ENCODE peak calls at places on chromosomes 4 and X, in nine cellular contexts. One of them, this sample, is unnamed.
A peak's percentile ranks its signal among the peaks of the same experiment; 100 is the strongest.

GRCh38 chrX:106100442-106100841 is 61.9 kb upstream of the SERPINA7 start:
- DNase-seq in GM20000: no peak
- DNase-seq in NCI-H1930: no peak
- DNase-seq in endothelial cell of umbilical vein: no peak
- DNase-seq in kidney tubule cell: no peak
- DNase-seq in Panc1: no peak
- DNase-seq in cardiac fibroblast: no peak
- DNase-seq in choroid plexus epithelial cell: no peak
- DNase-seq in fibroblast of pulmonary artery: no peak
- DNase-seq in this sample: no peak

GRCh38 chr4:109406337-109406931 is 27.2 kb upstream of the SEC24B start:
- DNase-seq in GM20000: peak; percentile 37
- DNase-seq in NCI-H1930: peak; percentile 47
- DNase-seq in endothelial cell of umbilical vein: peak; percentile 75
- DNase-seq in kidney tubule cell: peak; percentile 61
- DNase-seq in Panc1: peak; percentile 28
- DNase-seq in cardiac fibroblast: peak; percentile 75
- DNase-seq in choroid plexus epithelial cell: peak; percentile 89
- DNase-seq in fibroblast of pulmonary artery: peak; percentile 82
- DNase-seq in this sample: no peak

GRCh38 chr4:89660851-89661250 is 176.1 kb downstream of the SNCA start:
- DNase-seq in GM20000: no peak
- DNase-seq in NCI-H1930: no peak
- DNase-seq in endothelial cell of umbilical vein: no peak
- DNase-seq in kidney tubule cell: no peak
- DNase-seq in Panc1: no peak
- DNase-seq in cardiac fibroblast: peak; percentile 1
- DNase-seq in choroid plexus epithelial cell: peak; percentile 21
- DNase-seq in fibroblast of pulmonary artery: peak; percentile 17
- DNase-seq in this sample: no peak

GRCh38 chr4:5863461-5864113 is 29.3 kb downstream of the CRMP1 start:
- DNase-seq in GM20000: no peak
- DNase-seq in NCI-H1930: no peak
- DNase-seq in endothelial cell of umbilical vein: peak; percentile 44
- DNase-seq in kidney tubule cell: peak; percentile 96
- DNase-seq in Panc1: peak; percentile 68
- DNase-seq in cardiac fibroblast: peak; percentile 74
- DNase-seq in choroid plexus epithelial cell: peak; percentile 93
- DNase-seq in fibroblast of pulmonary artery: peak; percentile 84
- DNase-seq in this sample: no peak

GRCh38 chr4:182555997-182556418 is 312.8 kb downstream of the TENM3 start:
- DNase-seq in GM20000: no peak
- DNase-seq in NCI-H1930: no peak
- DNase-seq in endothelial cell of umbilical vein: no peak
- DNase-seq in kidney tubule cell: peak; percentile 78
- DNase-seq in Panc1: no peak
- DNase-seq in cardiac fibroblast: peak; percentile 83
- DNase-seq in choroid plexus epithelial cell: peak; percentile 92
- DNase-seq in fibroblast of pulmonary artery: peak; percentile 84
- DNase-seq in this sample: no peak

GRCh38 chrX:107827137-107827831 is 1.6 kb downstream of the MID2 start:
- DNase-seq in GM20000: no peak
- DNase-seq in NCI-H1930: no peak
- DNase-seq in endothelial cell of umbilical vein: peak; percentile 43
- DNase-seq in kidney tubule cell: no peak
- DNase-seq in Panc1: no peak
- DNase-seq in cardiac fibroblast: peak; percentile 27
- DNase-seq in choroid plexus epithelial cell: no peak
- DNase-seq in fibroblast of pulmonary artery: peak; percentile 21
- DNase-seq in this sample: no peak

GRCh38 chr4:169956441-169956840 is 69.8 kb downstream of the MFAP3L start:
- DNase-seq in GM20000: no peak
- DNase-seq in NCI-H1930: no peak
- DNase-seq in endothelial cell of umbilical vein: no peak
- DNase-seq in kidney tubule cell: no peak
- DNase-seq in Panc1: no peak
- DNase-seq in cardiac fibroblast: no peak
- DNase-seq in choroid plexus epithelial cell: no peak
- DNase-seq in fibroblast of pulmonary artery: no peak
- DNase-seq in this sample: no peak

GRCh38 chr4:42280327-42281095 is 116.8 kb upstream of the SHISA3 start:
- DNase-seq in GM20000: peak; percentile 53
- DNase-seq in NCI-H1930: no peak
- DNase-seq in endothelial cell of umbilical vein: peak; percentile 36
- DNase-seq in kidney tubule cell: peak; percentile 23
- DNase-seq in Panc1: no peak
- DNase-seq in cardiac fibroblast: peak; percentile 41
- DNase-seq in choroid plexus epithelial cell: peak; percentile 40
- DNase-seq in fibroblast of pulmonary artery: peak; percentile 57
- DNase-seq in this sample: no peak

GRCh38 chr4:16257611-16258010 is 31.3 kb upstream of the TAPT1 start:
- DNase-seq in GM20000: no peak
- DNase-seq in NCI-H1930: no peak
- DNase-seq in endothelial cell of umbilical vein: no peak
- DNase-seq in kidney tubule cell: no peak
- DNase-seq in Panc1: no peak
- DNase-seq in cardiac fibroblast: no peak
- DNase-seq in choroid plexus epithelial cell: no peak
- DNase-seq in fibroblast of pulmonary artery: no peak
- DNase-seq in this sample: no peak

GRCh38 chrX:24259544-24260240 is 54.2 kb downstream of the SUPT20HL2 start:
- DNase-seq in GM20000: peak; percentile 13
- DNase-seq in NCI-H1930: peak; percentile 10
- DNase-seq in endothelial cell of umbilical vein: peak; percentile 32
- DNase-seq in kidney tubule cell: peak; percentile 80
- DNase-seq in Panc1: no peak
- DNase-seq in cardiac fibroblast: peak; percentile 87
- DNase-seq in choroid plexus epithelial cell: peak; percentile 87
- DNase-seq in fibroblast of pulmonary artery: peak; percentile 81
- DNase-seq in this sample: no peak

GRCh38 chrX:40646489-40647306 is 663 bp downstream of the CXorf38 start:
- DNase-seq in GM20000: peak; percentile 32
- DNase-seq in NCI-H1930: no peak
- DNase-seq in endothelial cell of umbilical vein: peak; percentile 24
- DNase-seq in kidney tubule cell: peak; percentile 37
- DNase-seq in Panc1: no peak
- DNase-seq in cardiac fibroblast: peak; percentile 17
- DNase-seq in choroid plexus epithelial cell: peak; percentile 39
- DNase-seq in fibroblast of pulmonary artery: peak; percentile 14
- DNase-seq in this sample: no peak

GRCh38 chrX:109472939-109473713 is 8.8 kb downstream of the GUCY2F start:
- DNase-seq in GM20000: peak; percentile 9
- DNase-seq in NCI-H1930: peak; percentile 5
- DNase-seq in endothelial cell of umbilical vein: peak; percentile 77
- DNase-seq in kidney tubule cell: peak; percentile 53
- DNase-seq in Panc1: no peak
- DNase-seq in cardiac fibroblast: peak; percentile 38
- DNase-seq in choroid plexus epithelial cell: peak; percentile 57
- DNase-seq in fibroblast of pulmonary artery: peak; percentile 81
- DNase-seq in this sample: no peak

GRCh38 chrX:16212436-16212835 is 45.2 kb downstream of the MAGEB17 start:
- DNase-seq in GM20000: peak; percentile 2
- DNase-seq in NCI-H1930: no peak
- DNase-seq in endothelial cell of umbilical vein: peak; percentile 35
- DNase-seq in kidney tubule cell: peak; percentile 38
- DNase-seq in Panc1: no peak
- DNase-seq in cardiac fibroblast: peak; percentile 26
- DNase-seq in choroid plexus epithelial cell: peak; percentile 40
- DNase-seq in fibroblast of pulmonary artery: peak; percentile 37
- DNase-seq in this sample: no peak

GRCh38 chrX:8484360-8484759 is 19.7 kb downstream of the VCX3B start:
- DNase-seq in GM20000: no peak
- DNase-seq in NCI-H1930: no peak
- DNase-seq in endothelial cell of umbilical vein: no peak
- DNase-seq in kidney tubule cell: no peak
- DNase-seq in Panc1: no peak
- DNase-seq in cardiac fibroblast: no peak
- DNase-seq in choroid plexus epithelial cell: no peak
- DNase-seq in fibroblast of pulmonary artery: no peak
- DNase-seq in this sample: no peak

GRCh38 chr4:108168672-108169562 is at the start of gene LEF1:
- DNase-seq in GM20000: peak; percentile 83
- DNase-seq in NCI-H1930: peak; percentile 52
- DNase-seq in endothelial cell of umbilical vein: peak; percentile 40
- DNase-seq in kidney tubule cell: peak; percentile 28
- DNase-seq in Panc1: no peak
- DNase-seq in cardiac fibroblast: peak; percentile 15
- DNase-seq in choroid plexus epithelial cell: peak; percentile 47
- DNase-seq in fibroblast of pulmonary artery: peak; percentile 27
- DNase-seq in this sample: peak; percentile 37

GRCh38 chr4:144451771-144452170 is 194.2 kb upstream of the HHIP start:
- DNase-seq in GM20000: no peak
- DNase-seq in NCI-H1930: no peak
- DNase-seq in endothelial cell of umbilical vein: no peak
- DNase-seq in kidney tubule cell: no peak
- DNase-seq in Panc1: no peak
- DNase-seq in cardiac fibroblast: peak; percentile 2
- DNase-seq in choroid plexus epithelial cell: no peak
- DNase-seq in fibroblast of pulmonary artery: peak; percentile 1
- DNase-seq in this sample: no peak

GRCh38 chrX:115940888-115941332 is 229.6 kb upstream of the AGTR2 start:
- DNase-seq in GM20000: no peak
- DNase-seq in NCI-H1930: peak; percentile 62
- DNase-seq in endothelial cell of umbilical vein: peak; percentile 0
- DNase-seq in kidney tubule cell: peak; percentile 85
- DNase-seq in Panc1: no peak
- DNase-seq in cardiac fibroblast: peak; percentile 7
- DNase-seq in choroid plexus epithelial cell: peak; percentile 3
- DNase-seq in fibroblast of pulmonary artery: peak; percentile 6
- DNase-seq in this sample: no peak

GRCh38 chr4:71184195-71184781 is 154.5 kb upstream of the SLC4A4 start:
- DNase-seq in GM20000: peak; percentile 80
- DNase-seq in NCI-H1930: peak; percentile 18
- DNase-seq in endothelial cell of umbilical vein: peak; percentile 37
- DNase-seq in kidney tubule cell: peak; percentile 62
- DNase-seq in Panc1: peak; percentile 15
- DNase-seq in cardiac fibroblast: peak; percentile 73
- DNase-seq in choroid plexus epithelial cell: peak; percentile 62
- DNase-seq in fibroblast of pulmonary artery: peak; percentile 68
- DNase-seq in this sample: no peak

GRCh38 chrX:71622347-71623104 is 4.2 kb upstream of the CXCR3 start:
- DNase-seq in GM20000: peak; percentile 57
- DNase-seq in NCI-H1930: no peak
- DNase-seq in endothelial cell of umbilical vein: peak; percentile 67
- DNase-seq in kidney tubule cell: peak; percentile 68
- DNase-seq in Panc1: no peak
- DNase-seq in cardiac fibroblast: peak; percentile 87
- DNase-seq in choroid plexus epithelial cell: peak; percentile 57
- DNase-seq in fibroblast of pulmonary artery: peak; percentile 77
- DNase-seq in this sample: peak; percentile 21

GRCh38 chr4:105277702-105278101 is 131.0 kb downstream of the TET2 start:
- DNase-seq in GM20000: no peak
- DNase-seq in NCI-H1930: peak; percentile 34
- DNase-seq in endothelial cell of umbilical vein: no peak
- DNase-seq in kidney tubule cell: no peak
- DNase-seq in Panc1: no peak
- DNase-seq in cardiac fibroblast: no peak
- DNase-seq in choroid plexus epithelial cell: no peak
- DNase-seq in fibroblast of pulmonary artery: no peak
- DNase-seq in this sample: no peak

GRCh38 chr4:26736621-26737020 is 124.0 kb upstream of the STIM2 start:
- DNase-seq in GM20000: no peak
- DNase-seq in NCI-H1930: no peak
- DNase-seq in endothelial cell of umbilical vein: no peak
- DNase-seq in kidney tubule cell: peak; percentile 57
- DNase-seq in Panc1: no peak
- DNase-seq in cardiac fibroblast: no peak
- DNase-seq in choroid plexus epithelial cell: peak; percentile 28
- DNase-seq in fibroblast of pulmonary artery: no peak
- DNase-seq in this sample: no peak

This sample was measured in T-helper 17 cell.